ENCODE peak calls at places on chromosomes 3 and 15, in four cellular contexts. J, B, O and I are unnamed samples.

GRCh38 chr3:28835751-28836150 is 445.1 kb upstream of the RBMS3 start:
- DNase-seq in O (peak; percentile 19), B (no peak), J (no peak), I (no peak)

GRCh38 chr3:170523248-170523647 is 62.6 kb downstream of the SLC7A14 start:
- DNase-seq in J (no peak), B (no peak), O (no peak), I (no peak)

GRCh38 chr15:63794271-63794670 is 39.5 kb downstream of the HERC1 start:
- DNase-seq in B (no peak), J (no peak), O (no peak), I (no peak)

GRCh38 chr15:91193059-91193715 is 93.1 kb downstream of the SV2B start:
- DNase-seq in B (no peak), J (no peak), O (no peak), I (no peak)

GRCh38 chr3:137792633-137793271 is 28.6 kb downstream of the SOX14 start:
- DNase-seq in B (no peak), O (peak; percentile 41), J (no peak), I (no peak)

GRCh38 chr15:74808073-74808839 is 4.4 kb upstream of the LMAN1L start:
- DNase-seq in J (no peak), O (no peak), B (peak; percentile 66), I (no peak)

GRCh38 chr3:82354181-82354696 is 592.8 kb upstream of the GBE1 start:
- DNase-seq in J (no peak), B (no peak), O (peak; percentile 19), I (peak; percentile 79)

GRCh38 chr3:4532535-4533112 is 39.5 kb downstream of the ITPR1 start:
- DNase-seq in J (no peak), O (no peak), B (no peak), I (no peak)

GRCh38 chr15:42166225-42166940 is 9.9 kb upstream of the PLA2G4F start:
- DNase-seq in B (no peak), O (no peak), J (no peak), I (no peak)

GRCh38 chr15:64740361-64741170 is 34.8 kb downstream of the RBPMS2 start:
- DNase-seq in B (no peak), O (no peak), J (peak; percentile 92), I (no peak)

GRCh38 chr3:53016236-53016635 is 29.6 kb downstream of the SFMBT1 start:
- DNase-seq in J (no peak), O (no peak), B (no peak), I (no peak)

GRCh38 chr3:111070772-111071256 is 802 bp upstream of the NECTIN3 start:
- DNase-seq in B (no peak), O (no peak), J (no peak), I (no peak)

GRCh38 chr3:52490938-52491526 is 4.1 kb upstream of the STAB1 start:
- DNase-seq in B (no peak), J (peak; percentile 44), O (no peak), I (peak; percentile 61)

GRCh38 chr3:70000563-70001081 is 1.1 kb downstream of the SAMMSON start:
- DNase-seq in J (no peak), O (no peak), B (no peak), I (no peak)

GRCh38 chr3:144866504-144866903 is 894.9 kb downstream of the DIPK2A start:
- DNase-seq in B (no peak), O (no peak), J (no peak), I (no peak)

GRCh38 chr3:42662813-42663535 is 9.5 kb downstream of the ZBTB47 start:
- DNase-seq in J (no peak), O (no peak), B (no peak), I (no peak)

GRCh38 chr3:149247025-149247710 is 25.5 kb upstream of the CP start:
- DNase-seq in B (no peak), J (peak; percentile 53), O (no peak), I (no peak)

GRCh38 chr3:124685481-124685880 is 44.8 kb upstream of the UMPS start:
- DNase-seq in J (no peak), O (no peak), B (no peak), I (no peak)

GRCh38 chr15:74133703-74134386 is 3.5 kb downstream of the ISLR2 start:
- DNase-seq in J (no peak), B (no peak), O (no peak), I (no peak)

GRCh38 chr3:150970665-150971327 is 1.7 kb downstream of the CLRN1 start:
- DNase-seq in B (no peak), O (no peak), J (no peak), I (peak; percentile 27)

GRCh38 chr3:11749486-11749885 is 97.2 kb downstream of the TAMM41 start:
- DNase-seq in O (no peak), J (no peak), B (no peak), I (no peak)

GRCh38 chr15:52440414-52440813 is 88.3 kb downstream of the MYO5A start:
- DNase-seq in B (no peak), O (no peak), J (no peak), I (no peak)

GRCh38 chr15:31497838-31498237 is 171.2 kb downstream of the KLF13 start:
- DNase-seq in B (no peak), J (no peak), O (no peak), I (no peak)

GRCh38 chr15:76196949-76197315 is 114.3 kb downstream of the ETFA start:
- DNase-seq in O (no peak), B (no peak), J (no peak), I (peak; percentile 81)

GRCh38 chr3:155194973-155195372 is 98.5 kb downstream of the STRIT1 start:
- DNase-seq in J (no peak), O (no peak), B (no peak), I (no peak)

GRCh38 chr3:188202358-188203138 is 48.6 kb downstream of the LPP start:
- DNase-seq in O (no peak), J (no peak), B (no peak), I (no peak)

GRCh38 chr3:42814914-42815507 is 5.8 kb downstream of the ACKR2 start:
- DNase-seq in O (no peak), J (no peak), B (no peak), I (no peak)

GRCh38 chr15:55221090-55222011 is 24.6 kb upstream of the RSL24D1 start:
- DNase-seq in J (peak; percentile 33), B (no peak), O (no peak), I (peak; percentile 32)

GRCh38 chr15:22813844-22814243 is 24.6 kb upstream of the NIPA2 start:
- DNase-seq in B (no peak), J (no peak), O (no peak), I (no peak)

GRCh38 chr3:102099913-102100312 is 250.6 kb downstream of the NFKBIZ start:
- DNase-seq in J (no peak), B (no peak), O (no peak), I (no peak)

GRCh38 chr3:133881492-133881891 is 14.2 kb downstream of the RAB6B start:
- DNase-seq in B (no peak), J (no peak), O (no peak), I (peak; percentile 0)

GRCh38 chr15:42020713-42021273 is at the start of gene PLA2G4E:
- DNase-seq in J (no peak), B (no peak), O (no peak), I (no peak)

GRCh38 chr3:94028093-94028837 is at the start of gene STX19:
- DNase-seq in J (no peak), B (no peak), O (peak; percentile 34), I (no peak)

GRCh38 chr3:71502066-71502465 is 81.5 kb downstream of the FOXP1 start:
- DNase-seq in B (no peak), O (no peak), J (no peak), I (no peak)
- TF ChIP-seq POLR2A in B (no peak), O (no peak), J (no peak), I (no peak)

GRCh38 chr3:181274025-181274424 is 284.5 kb upstream of the DNAJC19 start:
- DNase-seq in O (no peak), J (no peak), B (no peak), I (no peak)

GRCh38 chr3:181279239-181279565 is 289.7 kb upstream of the DNAJC19 start:
- DNase-seq in O (no peak), J (no peak), B (no peak), I (no peak)

GRCh38 chr3:181278468-181279238 is 289.1 kb upstream of the DNAJC19 start:
- DNase-seq in O (no peak), B (no peak), J (no peak), I (no peak)

DNA sequence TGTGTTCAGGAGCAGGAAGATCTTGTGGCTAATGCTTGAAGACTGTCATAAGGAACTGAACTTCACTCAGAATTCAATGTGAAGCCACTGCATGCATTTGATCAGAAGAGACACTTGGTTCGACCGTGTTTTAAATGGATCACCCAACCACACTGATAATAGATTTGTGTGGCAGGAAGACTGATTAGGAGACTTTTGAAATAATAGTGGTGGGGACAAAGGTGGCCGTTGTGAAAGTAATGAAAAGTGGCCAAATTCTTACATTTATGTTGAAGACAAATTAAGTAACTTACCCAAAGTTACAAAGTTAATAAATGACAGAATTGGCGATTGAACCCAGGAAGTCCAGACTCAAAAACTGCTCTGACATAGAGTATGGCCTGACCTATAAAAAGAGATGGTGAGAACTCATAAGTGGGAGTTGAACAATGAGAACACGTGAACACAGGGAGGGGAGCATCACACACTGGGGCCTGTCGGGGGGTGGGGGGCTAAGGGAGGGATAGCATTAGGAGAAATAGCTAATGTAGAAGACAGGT is 286.9 kb upstream of the DNAJC19 start:
- DNase-seq in O (no peak), J (no peak), B (no peak), I (no peak)
- H3K27ac ChIP-seq in O (no peak overlapping the region), J (no peak overlapping the region), B (no peak overlapping the region), I (no peak overlapping the region)

GRCh38 chr3:128149632-128150031 is 3.6 kb upstream of the EEFSEC start:
- DNase-seq in O (no peak), J (no peak), B (no peak), I (peak; percentile 69)

GRCh38 chr3:128155614-128156360 is 2.5 kb downstream of the EEFSEC start:
- DNase-seq in B (no peak), O (no peak), J (no peak), I (no peak)

GRCh38 chr3:128151758-128152274 is 1.5 kb upstream of the EEFSEC start:
- DNase-seq in O (no peak), J (no peak), B (no peak), I (no peak)

GRCh38 chr3:128152419-128153155 is 694 bp upstream of the EEFSEC start:
- DNase-seq in J (no peak), B (no peak), O (no peak), I (no peak)

GRCh38 chr3:128153156-128154011 is at the start of gene EEFSEC:
- DNase-seq in O (peak; percentile 83), B (peak; percentile 85), J (peak; percentile 72), I (peak; percentile 85)
- TF ChIP-seq POLR2A in O (peak; percentile 59), B (no peak), J (no peak), I (peak; percentile 68)

DNA sequence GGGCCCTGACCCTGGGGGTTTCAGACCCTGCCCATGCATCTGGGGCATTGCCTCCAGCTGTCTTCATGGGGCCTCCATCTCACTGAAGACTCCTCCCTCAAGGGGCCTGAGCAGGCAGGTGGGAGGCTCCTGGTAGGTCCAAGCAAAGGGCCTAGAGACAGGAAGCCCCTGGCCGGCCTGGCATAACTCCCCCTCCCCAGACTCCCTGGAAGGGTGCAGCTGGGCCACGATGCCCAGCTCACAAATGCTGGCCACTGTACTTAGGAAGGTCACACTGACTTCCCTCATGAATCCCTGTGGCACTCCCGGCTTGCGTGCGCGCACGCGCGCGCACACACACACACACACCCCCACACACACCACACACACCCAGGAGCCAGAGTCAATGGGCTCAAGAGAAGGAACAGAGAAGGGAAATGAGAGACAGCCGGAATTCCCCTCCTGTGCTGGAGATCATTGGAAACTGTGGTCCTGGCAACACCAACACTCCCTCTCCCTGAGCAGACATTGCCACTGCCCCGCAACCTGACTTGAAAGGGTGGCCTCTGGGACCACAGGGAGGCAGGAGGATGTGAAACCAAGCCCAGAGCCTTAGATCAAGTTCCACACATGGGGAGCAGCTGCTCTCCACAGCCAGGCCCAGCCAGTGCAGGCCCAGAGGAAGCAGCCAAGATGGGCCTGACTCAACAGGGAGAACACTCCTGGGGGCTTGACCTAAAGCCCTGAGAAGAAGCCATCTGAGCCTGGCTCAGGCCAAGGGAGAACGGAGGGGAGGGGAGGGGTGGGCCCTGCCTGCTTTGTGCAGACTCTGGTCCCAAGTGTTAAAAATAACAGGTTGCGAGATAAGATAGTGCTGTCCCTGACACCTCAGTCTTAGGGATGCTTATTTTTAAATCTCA is 69.7 kb downstream of the SCN5A start:
- DNase-seq in B (peak; percentile 9), J (no peak), O (no peak), I (peak; percentile 7)
- H3K27ac ChIP-seq in B (no peak overlapping the region), J (no peak overlapping the region), O (no peak overlapping the region), I (no peak overlapping the region)